ENCODE peak calls at places on chromosomes 2 and 18, in four cellular contexts. One of them, this sample, is unnamed.

GRCh38 chr2:105888625-105889024 is 143.9 kb downstream of the NCK2 start:
- DNase-seq in endothelial cell: no peak
- DNase-seq in cardiac muscle cell: no peak
- DNase-seq in MM.1S: peak
- DNase-seq in this sample: peak

GRCh38 chr2:10704034-10704594 is 14.3 kb upstream of the NOL10 start:
- DNase-seq in cardiac muscle cell: no peak
- DNase-seq in endothelial cell: no peak
- DNase-seq in MM.1S: no peak
- DNase-seq in this sample: no peak

GRCh38 chr2:207167129-207167923 is 1.6 kb upstream of the KLF7 start:
- DNase-seq in MM.1S: no peak
- DNase-seq in endothelial cell: no peak
- DNase-seq in cardiac muscle cell: peak
- DNase-seq in this sample: peak

GRCh38 chr18:3441290-3441689 is 8.7 kb upstream of the TGIF1 start:
- DNase-seq in endothelial cell: peak
- DNase-seq in MM.1S: no peak
- DNase-seq in cardiac muscle cell: peak
- DNase-seq in this sample: peak

GRCh38 chr18:73079920-73080319 is 212.1 kb upstream of the NETO1 start:
- DNase-seq in MM.1S: no peak
- DNase-seq in cardiac muscle cell: no peak
- DNase-seq in endothelial cell: no peak
- DNase-seq in this sample: no peak

GRCh38 chr2:103161456-103162289 is 399.8 kb downstream of the TMEM182 start:
- DNase-seq in MM.1S: peak
- DNase-seq in endothelial cell: peak
- DNase-seq in cardiac muscle cell: peak
- DNase-seq in this sample: peak

GRCh38 chr18:47458483-47458882 is 207.0 kb upstream of the SKOR2 start:
- DNase-seq in cardiac muscle cell: no peak
- DNase-seq in MM.1S: no peak
- DNase-seq in endothelial cell: no peak
- DNase-seq in this sample: no peak

GRCh38 chr2:101717041-101717817 is 19.7 kb downstream of the MAP4K4 start:
- DNase-seq in cardiac muscle cell: no peak
- DNase-seq in endothelial cell: no peak
- DNase-seq in MM.1S: no peak
- DNase-seq in this sample: no peak

GRCh38 chr18:10798727-10799435 is 273.1 kb downstream of the NAPG start:
- DNase-seq in MM.1S: peak
- DNase-seq in cardiac muscle cell: peak
- DNase-seq in endothelial cell: no peak
- DNase-seq in this sample: peak

GRCh38 chr2:236507393-236508085 is 62.1 kb upstream of the ACKR3 start:
- DNase-seq in MM.1S: no peak
- DNase-seq in endothelial cell: peak
- DNase-seq in cardiac muscle cell: peak
- DNase-seq in this sample: peak

GRCh38 chr2:15673919-15674636 is 82.4 kb downstream of the DDX1 start:
- DNase-seq in cardiac muscle cell: peak
- DNase-seq in endothelial cell: no peak
- DNase-seq in MM.1S: no peak
- DNase-seq in this sample: peak

GRCh38 chr2:69204654-69205053 is 182.4 kb downstream of the GFPT1 start:
- DNase-seq in MM.1S: no peak
- DNase-seq in cardiac muscle cell: no peak
- DNase-seq in endothelial cell: no peak
- DNase-seq in this sample: no peak

GRCh38 chr2:150646746-150647145 is 159.3 kb upstream of the RND3 start:
- DNase-seq in cardiac muscle cell: no peak
- DNase-seq in endothelial cell: no peak
- DNase-seq in MM.1S: no peak
- DNase-seq in this sample: no peak

GRCh38 chr2:140643761-140644187 is 1487.0 kb downstream of the LRP1B start:
- DNase-seq in endothelial cell: no peak
- DNase-seq in MM.1S: no peak
- DNase-seq in cardiac muscle cell: peak
- DNase-seq in this sample: peak

GRCh38 chr2:31233741-31234689 is at the start of gene EHD3:
- DNase-seq in endothelial cell: peak
- DNase-seq in cardiac muscle cell: peak
- DNase-seq in MM.1S: peak
- DNase-seq in this sample: peak

GRCh38 chr2:19355931-19356544 is 2.4 kb downstream of the OSR1 start:
- DNase-seq in endothelial cell: no peak
- DNase-seq in MM.1S: no peak
- DNase-seq in cardiac muscle cell: peak
- DNase-seq in this sample: peak

GRCh38 chr2:237433920-237434319 is 20.0 kb upstream of the COL6A3 start:
- DNase-seq in cardiac muscle cell: no peak
- DNase-seq in endothelial cell: no peak
- DNase-seq in MM.1S: no peak
- DNase-seq in this sample: no peak

GRCh38 chr2:206433201-206433600 is 10.1 kb upstream of the ADAM23 start:
- DNase-seq in endothelial cell: no peak
- DNase-seq in cardiac muscle cell: no peak
- DNase-seq in MM.1S: no peak
- DNase-seq in this sample: no peak

GRCh38 chr2:3073721-3074120 is 303.9 kb downstream of the EIPR1 start:
- DNase-seq in MM.1S: no peak
- DNase-seq in cardiac muscle cell: no peak
- DNase-seq in endothelial cell: no peak
- DNase-seq in this sample: no peak

GRCh38 chr2:3075316-3075715 is 302.3 kb downstream of the EIPR1 start:
- DNase-seq in endothelial cell: no peak
- DNase-seq in cardiac muscle cell: no peak
- DNase-seq in MM.1S: no peak
- DNase-seq in this sample: no peak

GRCh38 chr2:3078684-3079083 is 298.9 kb downstream of the EIPR1 start:
- DNase-seq in cardiac muscle cell: peak
- DNase-seq in endothelial cell: no peak
- DNase-seq in MM.1S: no peak
- DNase-seq in this sample: peak

GRCh38 chr2:3076848-3077735 is 300.5 kb downstream of the EIPR1 start:
- DNase-seq in endothelial cell: no peak
- DNase-seq in cardiac muscle cell: no peak
- DNase-seq in MM.1S: no peak
- DNase-seq in this sample: no peak

DNA sequence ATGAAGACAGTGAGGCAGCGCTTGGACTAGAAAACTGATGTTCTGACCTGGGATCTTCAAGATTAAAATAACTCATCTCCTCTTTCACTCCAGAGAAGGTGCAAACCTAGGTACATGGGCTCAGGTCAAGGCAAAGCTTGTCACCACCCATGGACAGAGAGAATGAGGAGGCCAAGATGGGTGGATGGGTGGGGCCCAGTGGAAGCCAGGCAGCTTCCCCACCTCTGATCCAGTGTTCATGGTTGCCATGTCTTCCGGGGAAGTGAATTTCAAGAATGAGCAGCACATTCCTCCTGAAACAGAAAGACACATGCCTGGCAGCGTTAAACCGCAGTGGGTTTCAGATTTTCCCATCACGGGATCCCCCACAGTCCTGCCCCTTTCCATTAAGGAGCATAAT is 301.7 kb downstream of the EIPR1 start:
- DNase-seq in cardiac muscle cell: no peak
- DNase-seq in endothelial cell: no peak
- DNase-seq in MM.1S: no peak
- DNase-seq in this sample: no peak
- TF ChIP-seq CTCF in cardiac muscle cell: no peak
- TF ChIP-seq CTCF in endothelial cell: no peak
- TF ChIP-seq CTCF in MM.1S: no peak
- TF ChIP-seq CTCF in this sample: no peak

DNA sequence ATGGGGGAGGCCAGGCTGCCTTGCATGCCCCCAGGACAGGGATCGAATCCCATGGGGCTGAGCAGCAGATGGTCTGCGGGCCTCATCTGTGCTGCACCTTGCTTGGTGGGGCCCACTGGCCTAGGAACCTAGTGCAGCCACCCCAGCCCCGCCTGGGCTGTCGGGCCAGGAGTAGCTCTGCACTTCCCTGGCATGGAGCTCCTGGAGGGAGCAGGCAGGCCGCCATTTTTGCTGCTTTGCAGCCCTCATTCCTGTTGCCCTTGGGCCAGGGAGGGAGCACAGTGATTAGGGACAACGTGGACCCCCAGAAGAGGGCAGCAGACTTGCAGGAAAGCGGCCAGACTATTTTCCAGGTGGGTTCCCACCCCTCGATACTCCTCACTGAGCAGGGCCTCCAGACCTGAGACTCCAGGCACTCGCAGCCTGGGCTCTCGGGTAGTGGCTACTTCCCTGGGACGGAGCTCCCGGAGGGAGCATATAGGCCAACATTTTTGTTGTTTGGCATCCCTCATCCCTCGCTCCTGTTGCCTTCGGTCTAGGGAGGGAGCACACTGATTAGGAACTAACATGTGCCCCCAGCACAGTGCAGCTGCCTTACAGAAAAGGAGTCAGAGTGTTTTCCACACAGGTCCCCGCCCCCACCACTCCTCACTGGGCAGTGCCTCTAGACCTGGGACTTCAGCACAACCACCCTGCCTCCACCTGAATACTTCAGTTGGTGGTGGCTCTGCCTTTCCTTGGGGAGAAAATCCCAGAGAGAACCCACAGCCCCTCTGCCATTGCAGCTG is 99.5 kb downstream of the MAIP1 start:
- DNase-seq in MM.1S: no peak
- DNase-seq in cardiac muscle cell: peak
- DNase-seq in endothelial cell: peak
- DNase-seq in this sample: peak
- TF ChIP-seq CTCF in MM.1S: no peak
- TF ChIP-seq CTCF in cardiac muscle cell: peak
- TF ChIP-seq CTCF in endothelial cell: no peak
- TF ChIP-seq CTCF in this sample: peak

GRCh38 chr2:12006841-12007240 is 260.4 kb downstream of the LPIN1 start:
- DNase-seq in MM.1S: no peak
- DNase-seq in endothelial cell: peak
- DNase-seq in cardiac muscle cell: peak
- DNase-seq in this sample: peak
- TF ChIP-seq CTCF in MM.1S: no peak
- TF ChIP-seq CTCF in endothelial cell: no peak
- TF ChIP-seq CTCF in cardiac muscle cell: no peak
- TF ChIP-seq CTCF in this sample: no peak

GRCh38 chr2:180238729-180239128 is 231.6 kb upstream of the CWC22 start:
- DNase-seq in endothelial cell: no peak
- DNase-seq in cardiac muscle cell: no peak
- DNase-seq in MM.1S: no peak
- DNase-seq in this sample: no peak

GRCh38 chr2:180246281-180246680 is 239.2 kb upstream of the CWC22 start:
- DNase-seq in endothelial cell: no peak
- DNase-seq in MM.1S: no peak
- DNase-seq in cardiac muscle cell: no peak
- DNase-seq in this sample: no peak

DNA sequence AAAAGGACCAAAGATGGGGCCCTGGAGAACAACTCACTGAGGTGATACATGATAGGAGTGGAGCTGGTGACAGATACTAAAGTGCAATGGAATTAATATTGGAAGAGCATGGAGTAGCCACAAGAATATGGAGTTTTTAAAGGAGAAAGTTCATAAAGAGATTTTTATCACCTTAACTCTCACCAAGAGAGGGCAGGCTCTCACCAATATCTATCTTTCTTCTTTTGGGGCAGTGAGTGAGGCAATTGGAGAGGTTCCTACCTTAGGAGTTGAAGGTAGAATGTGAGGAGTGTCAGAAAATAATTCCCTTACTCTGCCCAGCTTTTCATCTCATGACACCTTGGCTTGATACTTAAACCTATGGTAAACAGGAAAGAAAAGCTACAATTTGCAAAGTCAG is 233.7 kb upstream of the CWC22 start:
- DNase-seq in MM.1S: no peak
- DNase-seq in cardiac muscle cell: peak
- DNase-seq in endothelial cell: no peak
- DNase-seq in this sample: peak
- TF ChIP-seq CTCF in MM.1S: peak
- TF ChIP-seq CTCF in cardiac muscle cell: peak
- TF ChIP-seq CTCF in endothelial cell: no peak
- TF ChIP-seq CTCF in this sample: peak

DNA sequence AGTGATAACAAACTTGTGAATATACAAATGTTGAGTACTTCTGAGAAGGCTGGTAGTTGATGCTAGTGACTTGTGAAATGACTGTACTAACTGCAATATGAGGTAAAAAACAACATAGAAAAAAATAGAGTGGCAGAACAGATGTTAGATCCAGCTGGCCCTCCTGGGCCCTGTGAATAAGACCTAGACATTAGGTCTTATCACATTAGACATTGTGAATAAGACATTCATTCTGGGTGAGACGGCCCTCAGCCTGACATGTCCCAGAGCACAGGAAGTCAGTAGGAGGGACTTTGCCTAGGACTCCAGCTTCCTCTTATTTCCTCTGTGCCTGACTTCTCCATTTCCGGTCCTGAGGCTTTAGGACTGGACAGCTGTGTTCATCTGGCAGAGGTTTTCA is 22.9 kb downstream of the DOK1 start:
- DNase-seq in cardiac muscle cell: peak
- DNase-seq in MM.1S: no peak
- DNase-seq in endothelial cell: no peak
- DNase-seq in this sample: no peak
- TF ChIP-seq CTCF in cardiac muscle cell: no peak
- TF ChIP-seq CTCF in MM.1S: no peak
- TF ChIP-seq CTCF in endothelial cell: no peak
- TF ChIP-seq CTCF in this sample: no peak

GRCh38 chr2:112883669-112884068 is 27.3 kb upstream of the IL37 start:
- DNase-seq in MM.1S: no peak
- DNase-seq in endothelial cell: no peak
- DNase-seq in cardiac muscle cell: no peak
- DNase-seq in this sample: no peak

GRCh38 chr2:112887904-112888303 is 23.1 kb upstream of the IL37 start:
- DNase-seq in endothelial cell: no peak
- DNase-seq in MM.1S: peak
- DNase-seq in cardiac muscle cell: no peak
- DNase-seq in this sample: peak

GRCh38 chr2:112885503-112885897 is 25.5 kb upstream of the IL37 start:
- DNase-seq in endothelial cell: no peak
- DNase-seq in cardiac muscle cell: no peak
- DNase-seq in MM.1S: peak
- DNase-seq in this sample: no peak

GRCh38 chr2:112886291-112886690 is 24.7 kb upstream of the IL37 start:
- DNase-seq in cardiac muscle cell: no peak
- DNase-seq in MM.1S: no peak
- DNase-seq in endothelial cell: no peak
- DNase-seq in this sample: no peak

GRCh38 chr2:112884869-112885502 is 26.0 kb upstream of the IL37 start:
- DNase-seq in endothelial cell: peak
- DNase-seq in cardiac muscle cell: peak
- DNase-seq in MM.1S: peak
- DNase-seq in this sample: peak
- TF ChIP-seq CTCF in endothelial cell: peak
- TF ChIP-seq CTCF in cardiac muscle cell: peak
- TF ChIP-seq CTCF in MM.1S: peak
- TF ChIP-seq CTCF in this sample: peak

This sample was measured in choroid plexus epithelial cell.